ENCODE peak calls at places on chromosomes 1 and 21, in four cellular contexts. One of them, this sample, is unnamed.

GRCh38 chr1:7253118-7253480 is 467.8 kb downstream of the CAMTA1 start:
- DNase-seq in BE2C: no peak
- DNase-seq in PC-3: no peak
- DNase-seq in left lung: no peak
- DNase-seq in this sample: no peak

GRCh38 chr1:16236091-16236494 is 890 bp downstream of the CPLANE2 start:
- DNase-seq in left lung: no peak
- DNase-seq in PC-3: peak
- DNase-seq in BE2C: peak
- DNase-seq in this sample: peak

GRCh38 chr1:35930593-35931423 is at the start of gene AGO3:
- DNase-seq in PC-3: peak
- DNase-seq in BE2C: peak
- DNase-seq in left lung: peak
- DNase-seq in this sample: peak

GRCh38 chr1:18160290-18160942 is 52.8 kb downstream of the IGSF21 start:
- DNase-seq in PC-3: no peak
- DNase-seq in left lung: no peak
- DNase-seq in BE2C: no peak
- DNase-seq in this sample: no peak

GRCh38 chr21:44366586-44367211 is 13.3 kb downstream of the TRPM2 start:
- DNase-seq in BE2C: no peak
- DNase-seq in PC-3: no peak
- DNase-seq in left lung: peak
- DNase-seq in this sample: no peak

GRCh38 chr1:21641076-21641475 is 28.1 kb downstream of the RAP1GAP start:
- DNase-seq in left lung: no peak
- DNase-seq in BE2C: no peak
- DNase-seq in PC-3: no peak
- DNase-seq in this sample: no peak

GRCh38 chr1:150259217-150259616 is 1.6 kb downstream of the CA14 start:
- DNase-seq in BE2C: no peak
- DNase-seq in left lung: no peak
- DNase-seq in PC-3: no peak
- DNase-seq in this sample: no peak

GRCh38 chr1:154824356-154825069 is 45.6 kb downstream of the KCNN3 start:
- DNase-seq in left lung: no peak
- DNase-seq in BE2C: no peak
- DNase-seq in PC-3: no peak
- DNase-seq in this sample: no peak

GRCh38 chr1:230057681-230058565 is 9.1 kb upstream of the GALNT2 start:
- DNase-seq in BE2C: no peak
- DNase-seq in PC-3: no peak
- DNase-seq in left lung: no peak
- DNase-seq in this sample: no peak

GRCh38 chr1:155946633-155947219 is 5.3 kb downstream of the RXFP4 start:
- DNase-seq in PC-3: no peak
- DNase-seq in left lung: no peak
- DNase-seq in BE2C: no peak
- DNase-seq in this sample: no peak

GRCh38 chr1:160406131-160406968 is 6.0 kb downstream of the VANGL2 start:
- DNase-seq in left lung: no peak
- DNase-seq in BE2C: no peak
- DNase-seq in PC-3: peak
- DNase-seq in this sample: no peak

GRCh38 chr1:116373451-116374339 is 651 bp downstream of the ATP1A1 start:
- DNase-seq in PC-3: peak
- DNase-seq in left lung: peak
- DNase-seq in BE2C: peak
- DNase-seq in this sample: peak

GRCh38 chr1:156706647-156707008 is 1.2 kb upstream of the CRABP2 start:
- DNase-seq in BE2C: peak
- DNase-seq in left lung: no peak
- DNase-seq in PC-3: peak
- DNase-seq in this sample: no peak

GRCh38 chr1:12142891-12143630 is 23.7 kb upstream of the TNFRSF1B start:
- DNase-seq in PC-3: no peak
- DNase-seq in left lung: peak
- DNase-seq in BE2C: no peak
- DNase-seq in this sample: no peak

GRCh38 chr1:44354268-44354839 is 703 bp downstream of the ERI3 start:
- DNase-seq in BE2C: no peak
- DNase-seq in PC-3: peak
- DNase-seq in left lung: no peak
- DNase-seq in this sample: peak

DNA sequence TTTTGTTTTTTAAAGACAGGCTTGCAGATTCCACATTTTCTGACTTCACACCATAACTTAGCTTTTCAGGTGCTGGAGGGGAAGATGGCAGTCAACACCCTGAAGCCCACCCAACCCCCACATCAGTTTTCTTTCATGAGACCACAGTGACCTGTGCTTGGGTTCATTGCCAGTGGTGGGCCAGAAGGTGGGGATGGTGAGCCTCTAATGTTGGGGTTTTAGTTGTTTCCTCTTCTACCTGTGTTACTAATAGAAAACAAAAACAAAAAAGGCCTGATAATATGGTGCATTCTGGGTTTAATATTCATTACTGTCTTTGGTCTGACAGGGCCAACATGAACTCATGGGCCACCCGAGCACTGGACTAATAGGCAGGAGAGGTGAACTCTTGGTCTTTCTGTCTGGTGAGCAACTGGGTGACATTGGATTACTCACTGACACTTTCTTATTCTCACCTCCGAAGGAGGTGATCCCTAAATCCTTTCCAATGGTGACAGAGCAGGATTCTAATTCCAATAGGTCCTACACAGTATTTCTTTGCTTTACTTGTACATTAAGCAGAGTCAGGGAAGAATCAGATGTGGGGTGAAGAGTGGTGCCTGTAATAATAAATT is 132.8 kb downstream of the CLIC6 start:
- DNase-seq in BE2C: no peak
- DNase-seq in PC-3: peak
- DNase-seq in left lung: no peak
- DNase-seq in this sample: peak
- TF ChIP-seq CTCF in BE2C: peak
- TF ChIP-seq CTCF in PC-3: peak
- TF ChIP-seq CTCF in left lung: no peak
- TF ChIP-seq CTCF in this sample: peak

GRCh38 chr1:98557808-98558390 is 103.6 kb upstream of the SNX7 start:
- DNase-seq in left lung: no peak
- DNase-seq in BE2C: no peak
- DNase-seq in PC-3: no peak
- DNase-seq in this sample: no peak

GRCh38 chr1:98555814-98556213 is 105.7 kb upstream of the SNX7 start:
- DNase-seq in PC-3: no peak
- DNase-seq in left lung: no peak
- DNase-seq in BE2C: no peak
- DNase-seq in this sample: no peak

DNA sequence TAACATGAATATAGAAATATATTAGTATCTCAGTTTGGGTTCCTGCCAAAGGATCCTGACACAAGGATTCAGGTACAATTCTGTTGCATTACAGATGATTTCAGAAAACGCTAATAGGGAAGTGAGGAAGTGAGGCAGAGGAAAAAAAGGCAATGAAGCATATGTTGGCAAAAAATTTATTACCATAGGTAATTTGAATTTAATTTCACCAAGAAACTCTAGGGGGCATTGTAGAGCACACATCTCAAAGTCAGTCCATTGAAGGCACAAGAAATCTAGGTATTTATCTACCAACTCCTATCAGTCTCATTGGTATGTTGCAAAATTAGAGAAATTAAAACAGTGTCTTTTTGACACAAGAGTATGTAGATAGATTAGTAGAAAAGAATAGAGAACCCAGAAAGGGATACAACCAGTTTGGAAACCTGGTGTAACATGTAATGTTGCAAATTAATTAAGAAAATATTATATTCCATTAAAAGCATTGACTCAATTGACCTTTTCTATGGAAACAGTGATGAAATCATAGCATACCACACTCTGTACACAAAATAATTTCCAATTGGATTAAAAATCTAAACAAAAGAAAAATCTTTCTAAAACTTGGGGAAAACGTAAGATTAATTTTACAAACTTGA is 104.9 kb upstream of the SNX7 start:
- DNase-seq in PC-3: peak
- DNase-seq in left lung: no peak
- DNase-seq in BE2C: no peak
- DNase-seq in this sample: peak
- TF ChIP-seq CTCF in PC-3: peak
- TF ChIP-seq CTCF in left lung: peak
- TF ChIP-seq CTCF in BE2C: peak
- TF ChIP-seq CTCF in this sample: peak

GRCh38 chr1:201375169-201375568 is 2.3 kb downstream of the TNNT2 start:
- DNase-seq in left lung: no peak
- DNase-seq in BE2C: no peak
- DNase-seq in PC-3: peak
- DNase-seq in this sample: no peak

GRCh38 chr1:201377611-201378092 is at the start of gene TNNT2:
- DNase-seq in BE2C: peak
- DNase-seq in PC-3: no peak
- DNase-seq in left lung: no peak
- DNase-seq in this sample: no peak

GRCh38 chr1:201378804-201379203 is 1.3 kb upstream of the TNNT2 start:
- DNase-seq in PC-3: no peak
- DNase-seq in BE2C: no peak
- DNase-seq in left lung: no peak
- DNase-seq in this sample: no peak

GRCh38 chr1:201376107-201376463 is 1.4 kb downstream of the TNNT2 start:
- DNase-seq in PC-3: no peak
- DNase-seq in BE2C: no peak
- DNase-seq in left lung: no peak
- DNase-seq in this sample: no peak

DNA sequence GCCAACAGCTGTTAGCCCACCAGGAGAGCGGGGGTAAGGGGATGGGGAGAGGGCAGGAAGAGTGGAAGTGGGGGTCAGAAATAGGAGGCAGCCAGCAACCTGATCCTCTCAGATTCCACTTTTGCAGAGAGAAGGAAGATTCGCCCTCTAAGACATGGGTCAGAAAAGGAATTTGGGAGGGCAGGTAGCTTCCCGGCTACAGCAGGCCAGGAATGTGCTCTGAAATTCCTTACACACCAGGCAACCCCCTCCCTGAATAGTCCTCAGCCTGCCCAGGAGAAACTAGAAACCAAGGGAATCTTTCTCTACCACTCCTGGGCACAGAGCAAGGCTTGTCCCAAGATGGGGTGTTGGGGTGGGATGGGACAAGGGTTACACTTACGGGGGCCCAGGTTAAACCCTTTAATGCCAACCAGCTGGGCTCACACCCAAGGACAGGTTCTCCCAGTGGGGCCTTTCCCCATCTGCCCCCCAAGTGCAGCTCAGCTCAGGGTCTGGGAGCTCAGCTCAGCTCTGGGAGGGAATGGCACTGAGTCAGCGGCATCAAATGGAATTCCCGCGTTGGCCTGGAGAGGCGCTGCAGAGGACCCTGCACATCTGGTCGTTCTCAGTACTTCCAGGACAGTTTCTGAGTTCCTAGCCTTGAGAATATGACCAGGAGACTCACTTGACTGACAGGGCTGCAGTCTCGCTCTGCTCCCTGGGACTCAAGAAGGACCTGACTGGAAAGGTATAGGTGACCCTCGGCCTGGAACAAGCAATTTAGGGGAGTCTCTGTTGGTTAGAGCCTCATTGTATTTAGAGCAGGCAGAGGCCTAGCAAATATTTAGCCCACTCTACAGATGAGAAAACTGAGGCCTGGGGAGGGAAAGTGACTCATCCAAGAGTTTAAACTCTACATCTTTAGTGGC is 761 bp downstream of the TNNT2 start:
- DNase-seq in PC-3: peak
- DNase-seq in BE2C: peak
- DNase-seq in left lung: no peak
- DNase-seq in this sample: peak
- TF ChIP-seq CTCF in PC-3: peak
- TF ChIP-seq CTCF in BE2C: peak
- TF ChIP-seq CTCF in left lung: no peak
- TF ChIP-seq CTCF in this sample: peak

DNA sequence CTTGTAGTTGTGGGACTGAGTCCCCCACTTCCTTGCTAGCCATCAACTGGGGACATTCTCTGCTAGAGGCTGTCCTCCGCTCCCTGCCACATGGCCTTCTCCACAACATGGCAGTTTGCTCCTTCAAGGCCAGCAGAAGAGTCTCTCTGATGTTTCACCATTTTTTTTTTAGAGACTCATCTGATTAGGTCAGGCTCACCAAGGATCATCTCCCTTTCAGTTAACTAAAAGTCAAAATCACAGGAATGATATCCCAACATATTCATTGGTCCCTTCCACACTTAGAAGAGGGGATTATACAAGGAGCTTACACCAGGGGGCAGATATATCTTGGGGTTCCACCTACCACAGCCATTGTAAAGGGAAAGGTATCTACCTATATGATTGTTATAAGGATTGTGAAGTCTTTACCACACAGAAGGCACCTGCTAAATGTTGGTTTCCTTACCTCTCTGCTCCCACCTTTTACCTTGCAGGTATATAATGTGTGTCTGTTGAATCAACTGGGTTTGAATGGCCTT is 23.3 kb downstream of the RIMKLA start:
- DNase-seq in BE2C: no peak
- DNase-seq in left lung: no peak
- DNase-seq in PC-3: peak
- DNase-seq in this sample: peak
- TF ChIP-seq CTCF in BE2C: no peak
- TF ChIP-seq CTCF in left lung: no peak
- TF ChIP-seq CTCF in PC-3: peak
- TF ChIP-seq CTCF in this sample: no peak

GRCh38 chr1:70034403-70034802 is 171.0 kb downstream of the LRRC40 start:
- DNase-seq in PC-3: peak
- DNase-seq in BE2C: no peak
- DNase-seq in left lung: no peak
- DNase-seq in this sample: peak
- TF ChIP-seq CTCF in PC-3: peak
- TF ChIP-seq CTCF in BE2C: peak
- TF ChIP-seq CTCF in left lung: no peak
- TF ChIP-seq CTCF in this sample: peak

DNA sequence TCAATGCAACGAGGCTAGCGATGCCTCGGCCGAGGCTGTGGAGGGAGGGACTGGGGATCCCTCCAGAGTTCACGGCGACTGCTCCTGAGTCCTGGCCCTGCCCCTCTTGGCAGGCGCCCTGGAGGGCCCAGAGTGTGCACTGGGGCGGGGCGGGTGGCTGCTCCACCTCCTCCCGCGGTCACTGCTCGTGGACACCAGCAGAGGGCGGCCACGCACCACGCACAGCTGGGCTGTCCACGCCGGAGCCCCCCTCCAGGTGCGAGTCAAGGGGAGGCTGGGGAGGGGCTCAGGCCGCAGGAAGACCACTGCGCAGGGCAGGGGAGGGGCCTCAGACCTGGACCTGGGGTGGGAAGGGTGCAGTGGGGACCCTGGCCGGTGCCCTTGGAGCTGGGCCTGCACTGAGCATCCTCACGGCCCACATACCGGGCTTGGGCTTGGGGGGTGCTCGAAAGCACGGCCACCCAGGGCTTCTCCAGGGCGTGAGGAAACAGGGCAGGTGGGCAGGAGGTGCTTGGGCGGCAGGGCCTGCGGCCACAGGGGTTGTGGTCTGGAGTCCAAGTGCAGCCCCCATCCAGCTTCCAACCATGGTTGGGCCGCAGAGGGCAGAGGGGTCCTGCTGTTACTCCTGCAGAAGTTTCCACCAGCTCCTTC is 20.6 kb upstream of the TTC34 start:
- DNase-seq in PC-3: peak
- DNase-seq in BE2C: peak
- DNase-seq in left lung: peak
- DNase-seq in this sample: no peak
- TF ChIP-seq CTCF in PC-3: peak
- TF ChIP-seq CTCF in BE2C: peak
- TF ChIP-seq CTCF in left lung: peak
- TF ChIP-seq CTCF in this sample: no peak

This sample was measured in MCF 10A.